ENCODE peak calls at places on chromosomes 16 and 17, in ten cellular contexts. X is GM12878, T is progenitor cell of endocrine pancreas, O is kidney epithelial cell, N is glutamatergic neuron, B is hepatocyte, R is endothelial cell, S is upper lobe of right lung, C is left ventricle myocardium inferior, K is ovary. U is an unnamed sample.

GRCh38 chr16:85916141-85916890 is 17.4 kb downstream of the IRF8 start:
- DNase-seq in O (no peak), R (no peak), T (no peak), S (peak), B (peak), K (no peak), X (no peak), N (no peak), C (peak), U (no peak)

GRCh38 chr17:4178651-4179050 is 35.7 kb downstream of the CYB5D2 start:
- DNase-seq in S (peak), K (peak), N (no peak), X (no peak), R (no peak), C (no peak), T (no peak), B (no peak), O (no peak), U (no peak)

GRCh38 chr16:9818702-9819101 is 363.5 kb downstream of the GRIN2A start:
- DNase-seq in K (no peak), T (no peak), O (no peak), B (no peak), R (no peak), N (no peak), C (no peak), S (no peak), X (no peak), U (no peak)

GRCh38 chr16:4081577-4082021 is 34.6 kb downstream of the ADCY9 start:
- DNase-seq in S (no peak), T (no peak), X (no peak), O (no peak), C (no peak), N (peak), K (peak), B (no peak), R (no peak), U (peak)

GRCh38 chr16:16933861-16934260 is 536.9 kb downstream of the XYLT1 start:
- DNase-seq in K (no peak), N (no peak), R (no peak), C (no peak), O (no peak), S (no peak), X (no peak), T (no peak), B (no peak), U (no peak)

GRCh38 chr17:36657763-36658490 is 56.5 kb downstream of the MRM1 start:
- DNase-seq in O (no peak), K (no peak), R (peak), X (no peak), B (peak), S (no peak), T (peak), C (no peak), N (peak), U (no peak)

GRCh38 chr17:68379150-68379510 is 78.2 kb downstream of the WIPI1 start:
- DNase-seq in O (no peak), K (no peak), B (no peak), R (no peak), S (no peak), X (no peak), C (no peak), T (no peak), N (no peak), U (no peak)

GRCh38 chr17:50239913-50240312 is 34.4 kb upstream of the TMEM92 start:
- DNase-seq in X (no peak), S (no peak), R (no peak), N (no peak), B (no peak), C (no peak), K (no peak), T (no peak), O (no peak), U (no peak)

GRCh38 chr17:62898239-62898864 is 67.7 kb upstream of the TANC2 start:
- DNase-seq in X (no peak), C (peak), O (no peak), T (no peak), B (peak), N (peak), R (no peak), K (peak), S (no peak), U (no peak)

GRCh38 chr17:47694818-47695663 is 1.1 kb downstream of the TBKBP1 start:
- DNase-seq in K (peak), X (no peak), C (peak), R (peak), O (no peak), N (no peak), T (no peak), B (peak), S (peak), U (no peak)

GRCh38 chr17:38600906-38601305 is 4.8 kb downstream of the SRCIN1 start:
- DNase-seq in T (no peak), C (no peak), N (no peak), S (no peak), O (no peak), K (no peak), X (no peak), B (peak), R (no peak), U (no peak)

GRCh38 chr17:2906907-2907306 is 110.7 kb downstream of the RAP1GAP2 start:
- DNase-seq in K (no peak), B (no peak), O (no peak), T (no peak), S (no peak), R (no peak), C (no peak), N (no peak), X (no peak), U (no peak)

GRCh38 chr16:81189100-81189664 is 49.3 kb upstream of the BCO1 start:
- DNase-seq in C (peak), N (no peak), R (no peak), K (peak), T (no peak), X (no peak), B (peak), S (peak), O (no peak), U (peak)

GRCh38 chr17:80034977-80035686 is 540 bp downstream of the TBC1D16 start:
- DNase-seq in R (peak), X (no peak), N (peak), S (peak), T (peak), O (no peak), K (peak), B (peak), C (no peak), U (no peak)

GRCh38 chr17:77140166-77140877 is 447 bp upstream of the SEC14L1 start:
- DNase-seq in O (peak), C (peak), T (peak), R (peak), X (peak), K (peak), N (peak), B (peak), S (peak), U (peak)

GRCh38 chr17:360141-360705 is 7.6 kb upstream of the RPH3AL start:
- DNase-seq in T (no peak), S (peak), K (no peak), O (no peak), C (no peak), N (no peak), R (no peak), X (no peak), B (no peak), U (no peak)

GRCh38 chr16:65178151-65178550 is 56.3 kb upstream of the CDH11 start:
- DNase-seq in C (no peak), T (no peak), K (no peak), N (no peak), B (no peak), X (no peak), R (no peak), O (peak), S (no peak), U (no peak)

GRCh38 chr16:65176603-65177002 is 54.7 kb upstream of the CDH11 start:
- DNase-seq in X (no peak), S (no peak), B (no peak), T (no peak), N (no peak), O (peak), K (peak), C (peak), R (no peak), U (peak)

GRCh38 chr16:65185379-65185778 is 63.5 kb upstream of the CDH11 start:
- DNase-seq in R (no peak), S (no peak), K (no peak), C (no peak), O (no peak), T (no peak), B (no peak), N (no peak), X (no peak), U (no peak)

GRCh38 chr16:65180986-65181710 is 59.3 kb upstream of the CDH11 start:
- DNase-seq in T (no peak), O (no peak), R (no peak), X (no peak), C (no peak), B (peak), K (no peak), S (no peak), N (no peak), U (peak)
- TF ChIP-seq CTCF in T (no peak), O (no peak), R (no peak), X (no peak), C (no peak), B (peak), K (peak), S (peak), N (no peak), U (peak)

DNA sequence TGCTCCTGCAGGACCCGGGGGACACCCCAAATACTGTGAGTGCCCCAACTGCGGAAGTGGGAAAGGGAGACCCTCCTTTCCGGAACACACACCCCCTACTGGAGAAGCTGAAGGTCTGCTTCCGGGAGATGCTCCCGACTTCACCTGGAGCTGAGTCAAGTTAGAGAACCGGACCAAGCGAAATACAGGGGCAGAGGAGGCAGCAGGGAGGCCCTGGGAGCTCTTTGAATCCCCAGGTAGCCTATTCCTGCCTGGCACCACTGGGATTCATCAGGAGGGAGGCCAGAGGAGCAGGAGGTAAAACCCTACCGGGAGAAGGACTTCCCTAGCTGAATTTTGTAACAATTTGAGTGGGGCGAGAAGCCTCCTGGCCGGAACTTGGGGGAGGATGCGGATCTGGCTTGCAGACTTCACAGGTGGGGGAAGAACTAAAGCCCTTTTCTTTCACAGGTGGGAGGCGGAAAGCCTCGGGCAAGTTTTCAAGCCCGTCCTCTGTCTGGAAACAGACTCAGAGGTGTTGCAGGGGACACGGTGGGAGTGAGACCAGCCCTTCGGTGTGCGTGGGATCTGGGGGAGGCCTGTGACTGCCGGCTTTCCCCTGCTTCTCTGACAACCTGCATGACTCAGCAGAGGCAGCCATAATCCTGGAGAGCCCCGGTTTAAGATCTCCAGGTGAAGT is 22.4 kb upstream of the TEKT1 start:
- DNase-seq in S (no peak), N (no peak), T (no peak), R (peak), B (peak), C (no peak), X (no peak), O (no peak), K (no peak), U (no peak)
- TF ChIP-seq CTCF in S (peak), N (peak), T (peak), R (peak), B (peak), C (peak), X (peak), O (peak), K (no peak), U (peak)

GRCh38 chr17:45672301-45672700 is 111.8 kb upstream of the CRHR1 start:
- DNase-seq in X (no peak), C (no peak), K (no peak), B (no peak), N (no peak), R (no peak), O (no peak), S (no peak), T (no peak), U (no peak)
- TF ChIP-seq CTCF in X (no peak), C (no peak), K (no peak), B (no peak), N (no peak), R (no peak), O (no peak), S (no peak), T (no peak), U (no peak)

GRCh38 chr16:64892843-64893242 is 229.0 kb downstream of the CDH11 start:
- DNase-seq in B (peak), S (no peak), O (peak), T (no peak), N (no peak), K (no peak), R (no peak), X (no peak), C (no peak), U (peak)
- TF ChIP-seq CTCF in B (no peak), S (no peak), O (no peak), T (no peak), N (peak), K (no peak), R (no peak), X (no peak), C (no peak), U (no peak)

GRCh38 chr17:6426356-6427101 is 8.4 kb downstream of the AIPL1 start:
- DNase-seq in N (no peak), T (no peak), K (no peak), R (no peak), O (no peak), S (no peak), B (no peak), C (no peak), X (no peak), U (no peak)
- TF ChIP-seq CTCF in N (no peak), T (no peak), K (no peak), R (no peak), O (no peak), S (no peak), B (no peak), C (no peak), X (no peak), U (no peak)

GRCh38 chr17:55305321-55306087 is 40.7 kb downstream of the HLF start:
- DNase-seq in K (no peak), R (no peak), T (no peak), X (no peak), N (no peak), B (no peak), O (no peak), C (no peak), S (no peak), U (no peak)
- TF ChIP-seq CTCF in K (no peak), R (no peak), T (no peak), X (no peak), N (no peak), B (no peak), O (no peak), C (no peak), S (no peak), U (no peak)

GRCh38 chr16:57382535-57383275 is 10.4 kb downstream of the CX3CL1 start:
- DNase-seq in K (no peak), B (no peak), O (no peak), R (no peak), X (no peak), T (no peak), N (no peak), S (no peak), C (no peak), U (no peak)
- TF ChIP-seq CTCF in K (no peak), B (no peak), O (no peak), R (no peak), X (no peak), T (no peak), N (no peak), S (no peak), C (no peak), U (no peak)

DNA sequence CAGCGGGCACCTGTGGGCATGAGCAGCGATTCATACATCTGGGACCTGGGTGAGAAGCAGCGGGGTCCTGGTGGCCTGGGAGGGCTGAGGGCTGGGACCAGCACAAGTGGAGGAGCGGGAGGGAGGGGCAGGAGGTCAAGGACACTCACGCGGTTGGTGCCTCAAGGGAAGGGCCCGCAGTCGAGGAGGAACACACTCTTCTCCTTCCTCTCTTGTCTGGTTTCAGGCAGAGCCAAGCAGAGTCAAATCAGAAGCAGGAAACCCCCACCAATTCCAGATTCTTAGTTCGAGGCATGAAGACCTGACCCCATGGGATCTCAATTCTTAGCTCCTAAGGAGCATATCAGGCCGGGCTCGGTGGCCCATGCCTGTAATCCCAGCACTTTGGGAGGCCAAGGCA is 15.7 kb downstream of the DNAI2 start:
- DNase-seq in N (no peak), T (no peak), B (no peak), O (no peak), K (no peak), S (no peak), C (no peak), X (no peak), R (no peak), U (no peak)
- TF ChIP-seq CTCF in N (no peak), T (no peak), B (no peak), O (no peak), K (no peak), S (no peak), C (no peak), X (no peak), R (no peak), U (no peak)

U was measured in AG09319.